ENCODE peak calls at places on chromosomes 7 and 10, in four cellular contexts. U is IMR-90, Z is H1, R is H9. T is an unnamed sample.

GRCh38 chr10:88028654-88029053 is 165.2 kb downstream of the PTEN start:
- DNase-seq in U (no peak), Z (no peak), R (no peak), T (peak)

GRCh38 chr10:62805139-62806092 is 896 bp downstream of the ADO start:
- DNase-seq in U (peak), Z (peak), R (peak), T (peak)

GRCh38 chr7:4733936-4734528 is 41.4 kb upstream of the AP5Z1 start:
- DNase-seq in U (no peak), Z (no peak), R (no peak), T (no peak)

GRCh38 chr7:138866353-138866752 is 68.4 kb upstream of the ATP6V0A4 start:
- DNase-seq in U (no peak), Z (no peak), R (no peak), T (no peak)

GRCh38 chr10:73058057-73058591 is 38.5 kb downstream of the P4HA1 start:
- DNase-seq in U (no peak), Z (no peak), R (no peak), T (no peak)

GRCh38 chr10:118628397-118628796 is 32.9 kb upstream of the PRLHR start:
- DNase-seq in U (no peak), Z (no peak), R (no peak), T (no peak)

GRCh38 chr7:95840953-95841950 is 68.9 kb downstream of the DYNC1I1 start:
- DNase-seq in U (no peak), Z (no peak), R (peak), T (peak)

GRCh38 chr7:106285801-106286492 is 1.2 kb upstream of the NAMPT start:
- DNase-seq in U (peak), Z (no peak), R (no peak), T (no peak)

GRCh38 chr10:48459270-48460147 is 145.4 kb downstream of the ARHGAP22 start:
- DNase-seq in U (no peak), Z (peak), R (peak), T (peak)

DNA sequence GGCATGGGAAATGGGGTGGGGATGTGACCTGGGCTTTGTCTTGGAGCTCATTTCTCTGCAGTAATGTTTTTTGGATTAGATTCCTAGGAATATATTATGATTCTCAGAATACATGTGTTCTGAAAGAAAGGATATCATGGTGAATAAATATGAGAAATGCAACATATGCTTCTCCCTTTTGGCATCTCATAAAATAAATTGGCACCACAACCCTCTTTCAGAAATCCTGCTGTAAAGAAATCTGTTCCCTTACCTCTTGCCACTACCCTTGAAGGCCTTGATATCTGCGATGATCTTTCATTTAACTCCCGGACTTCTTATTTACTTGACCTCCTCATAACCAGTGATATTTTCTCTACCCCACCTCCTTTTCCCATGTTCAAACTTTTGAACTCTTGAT is 469.4 kb downstream of the ADRA2A start:
- DNase-seq in U (no peak), Z (no peak), R (no peak), T (no peak)
- H3K56ac ChIP-seq in U (no peak), Z (no peak), R (no peak), T (no peak)

DNA sequence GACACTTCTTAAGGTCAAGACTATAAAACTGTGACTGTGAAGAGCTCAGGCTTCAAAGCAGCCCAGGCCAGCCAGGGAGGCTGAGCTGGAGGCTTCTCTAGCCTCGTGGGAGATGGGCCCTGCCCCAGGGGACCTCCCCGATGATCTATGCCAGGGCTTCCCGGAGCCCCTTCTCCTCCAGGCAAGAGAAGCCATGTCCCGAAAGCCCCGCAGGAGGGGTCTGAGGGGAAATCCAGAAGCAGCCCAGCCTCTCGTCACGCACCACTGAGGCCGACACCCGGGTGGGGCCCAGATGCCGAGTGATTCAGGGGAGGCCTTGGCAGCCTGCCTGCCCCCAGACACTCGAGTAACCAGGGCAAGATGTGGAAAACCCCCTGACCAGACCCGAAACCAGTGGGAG is 63.7 kb downstream of the PROSER2 start:
- DNase-seq in U (no peak), Z (no peak), R (no peak), T (no peak)
- H3K56ac ChIP-seq in U (no peak), Z (no peak), R (no peak), T (no peak)

GRCh38 chr10:20254497-20254896 is 438.3 kb downstream of the PLXDC2 start:
- DNase-seq in U (no peak), Z (no peak), R (no peak), T (no peak)
- H3K56ac ChIP-seq in U (no peak), Z (no peak), R (no peak), T (no peak)

GRCh38 chr7:100678291-100678984 is 4.9 kb downstream of the GNB2 start:
- DNase-seq in U (no peak), Z (peak), R (no peak), T (no peak)
- H3K56ac ChIP-seq in U (no peak), Z (no peak), R (no peak), T (no peak)

DNA sequence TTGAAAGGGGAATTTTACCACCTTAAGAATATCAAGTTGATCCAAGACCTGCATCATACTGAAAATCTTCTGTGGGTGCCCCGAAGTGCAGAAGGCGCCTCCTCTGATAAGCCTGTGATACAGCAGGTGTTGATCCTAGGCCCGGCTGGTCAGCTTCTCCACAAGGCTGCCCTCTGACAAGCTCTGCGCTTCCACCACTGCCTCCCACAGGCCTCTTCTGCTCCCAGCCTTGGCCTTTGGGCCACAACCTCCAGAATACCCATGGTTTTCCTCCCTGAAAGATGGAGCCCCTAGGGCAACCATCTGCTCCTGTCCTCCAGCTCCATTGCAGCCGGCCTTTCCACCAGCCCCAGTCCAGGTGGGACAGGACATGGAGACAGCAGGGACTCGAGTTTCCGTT is 5.6 kb upstream of the OGDHL start:
- DNase-seq in U (no peak), Z (no peak), R (peak), T (peak)
- H3K56ac ChIP-seq in U (no peak), Z (no peak), R (no peak), T (no peak)

DNA sequence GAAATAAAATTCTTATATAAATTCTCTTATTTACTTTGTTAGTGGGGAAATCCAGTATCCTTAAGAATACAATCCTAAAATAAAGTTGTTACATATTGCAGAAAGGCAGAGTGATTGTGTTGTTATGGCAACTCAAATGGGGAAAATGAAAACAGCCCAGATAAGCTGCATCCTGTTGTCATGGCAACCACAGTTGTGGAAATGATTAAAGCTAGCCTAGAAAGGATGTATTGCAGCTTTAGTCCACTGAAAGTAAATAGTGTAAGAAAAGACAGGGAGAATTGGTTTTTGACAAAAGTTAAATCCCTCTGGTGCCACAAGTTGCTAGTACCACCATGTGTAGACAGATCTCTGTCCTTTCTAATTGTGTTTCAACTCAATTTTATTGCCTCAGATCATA is 43.2 kb downstream of the BTRC start:
- DNase-seq in U (peak), Z (no peak), R (no peak), T (peak)
- H3K56ac ChIP-seq in U (no peak), Z (no peak), R (no peak), T (no peak)

GRCh38 chr10:60200682-60201053 is 189.0 kb downstream of the ANK3 start:
- DNase-seq in U (no peak), Z (no peak), R (no peak), T (no peak)
- H3K56ac ChIP-seq in U (no peak), Z (no peak), R (no peak), T (no peak)

T was measured in mesendoderm.